ENCODE peak calls at places on chromosomes 12 and 14, in nine cellular contexts. T, K, S, J, C, Q, U, L and M are unnamed samples.

GRCh38 chr12:26252946-26253345 is 57.6 kb downstream of the SSPN start:
- DNase-seq in K (no peak), U (no peak), C (no peak), L (no peak), S (no peak), T (no peak), Q (no peak), J (no peak), M (no peak)

GRCh38 chr12:109767991-109768900 is 54.6 kb downstream of the FAM222A start:
- DNase-seq in L (no peak), K (no peak), S (no peak), T (peak; percentile 40), C (no peak), J (no peak), Q (no peak), U (no peak), M (no peak)

GRCh38 chr14:81256289-81256960 is 35.7 kb upstream of the GTF2A1 start:
- DNase-seq in C (no peak), K (no peak), L (no peak), S (no peak), J (no peak), U (no peak), T (no peak), Q (peak; percentile 6), M (no peak)

GRCh38 chr14:77068515-77069200 is 29.4 kb upstream of the CIPC start:
- DNase-seq in T (no peak), Q (no peak), S (no peak), C (no peak), J (no peak), K (no peak), L (no peak), U (no peak), M (no peak)

GRCh38 chr12:69502342-69503081 is 32.3 kb downstream of the FRS2 start:
- DNase-seq in U (no peak), S (no peak), C (no peak), K (no peak), J (peak; percentile 34), T (no peak), L (no peak), Q (no peak), M (no peak)

GRCh38 chr14:76644875-76645518 is 116.3 kb upstream of the VASH1 start:
- DNase-seq in Q (peak; percentile 4), S (peak; percentile 41), U (peak; percentile 17), L (no peak), J (peak; percentile 14), T (no peak), K (peak; percentile 63), C (peak; percentile 59), M (peak; percentile 61)

GRCh38 chr12:6915023-6915788 is 826 bp downstream of the ENO2 start:
- DNase-seq in Q (no peak), J (no peak), T (peak; percentile 49), K (no peak), S (no peak), C (no peak), L (no peak), U (no peak), M (peak; percentile 72)

GRCh38 chr12:52044284-52044983 is 6.8 kb upstream of the NR4A1 start:
- DNase-seq in C (no peak), S (peak; percentile 92), J (peak; percentile 94), U (no peak), T (peak; percentile 73), K (no peak), L (peak; percentile 95), Q (no peak), M (no peak)

GRCh38 chr12:72075891-72076557 is 137.4 kb downstream of the TPH2 start:
- DNase-seq in T (no peak), L (no peak), K (no peak), C (no peak), S (no peak), J (no peak), U (no peak), Q (no peak), M (no peak)

GRCh38 chr12:104823985-104824441 is 134.1 kb downstream of the SLC41A2 start:
- DNase-seq in K (no peak), Q (peak; percentile 26), L (peak; percentile 19), S (no peak), C (no peak), U (no peak), J (no peak), T (peak; percentile 70), M (no peak)

GRCh38 chr12:122610911-122611310 is 83.9 kb downstream of the KNTC1 start:
- DNase-seq in K (no peak), Q (no peak), J (peak; percentile 41), U (no peak), C (no peak), T (no peak), S (no peak), L (no peak), M (no peak)

GRCh38 chr14:79442776-79443175 is 768.5 kb downstream of the DIO2 start:
- DNase-seq in J (no peak), T (no peak), S (no peak), Q (no peak), K (no peak), U (no peak), C (no peak), L (no peak), M (no peak)

GRCh38 chr14:104689620-104690265 is 325 bp downstream of the INF2 start:
- DNase-seq in U (no peak), Q (no peak), L (no peak), J (peak; percentile 25), C (no peak), S (no peak), K (no peak), T (no peak), M (no peak)

GRCh38 chr14:50677527-50678063 is 9.5 kb upstream of the SAV1 start:
- DNase-seq in L (no peak), T (no peak), Q (peak; percentile 33), J (peak; percentile 53), C (peak; percentile 56), S (no peak), K (no peak), U (no peak), M (peak; percentile 40)

GRCh38 chr14:22549981-22550670 is 38.9 kb downstream of the DAD1 start:
- DNase-seq in C (no peak), T (no peak), J (no peak), Q (no peak), K (no peak), L (no peak), S (no peak), U (peak; percentile 43), M (peak; percentile 60)

GRCh38 chr12:118981285-118982201 is at the start of gene SRRM4:
- DNase-seq in L (no peak), S (peak; percentile 36), U (peak; percentile 73), K (peak; percentile 83), J (no peak), C (no peak), Q (no peak), T (peak; percentile 40), M (peak; percentile 42)

GRCh38 chr14:21072102-21072501 is 2.0 kb downstream of the ARHGEF40 start:
- DNase-seq in Q (peak; percentile 87), U (no peak), J (peak; percentile 96), L (no peak), S (peak; percentile 55), C (no peak), T (no peak), K (no peak), M (peak; percentile 32)

GRCh38 chr12:65968359-65968758 is 144.1 kb downstream of the HMGA2 start:
- DNase-seq in U (no peak), L (no peak), J (peak; percentile 53), T (no peak), S (no peak), Q (no peak), C (no peak), K (no peak), M (no peak)

GRCh38 chr12:120909633-120910318 is 5.6 kb upstream of the SPPL3 start:
- DNase-seq in S (no peak), Q (no peak), L (no peak), U (no peak), C (no peak), T (no peak), K (no peak), J (no peak), M (peak; percentile 50)

GRCh38 chr14:56207626-56208297 is 89.6 kb downstream of the PELI2 start:
- DNase-seq in Q (no peak), T (no peak), S (no peak), K (no peak), U (no peak), L (no peak), C (no peak), J (no peak), M (no peak)
- TF ChIP-seq CTCF in Q (no peak), T (no peak), S (no peak), K (no peak), U (no peak), L (no peak), C (no peak), J (no peak), M (no peak)

DNA sequence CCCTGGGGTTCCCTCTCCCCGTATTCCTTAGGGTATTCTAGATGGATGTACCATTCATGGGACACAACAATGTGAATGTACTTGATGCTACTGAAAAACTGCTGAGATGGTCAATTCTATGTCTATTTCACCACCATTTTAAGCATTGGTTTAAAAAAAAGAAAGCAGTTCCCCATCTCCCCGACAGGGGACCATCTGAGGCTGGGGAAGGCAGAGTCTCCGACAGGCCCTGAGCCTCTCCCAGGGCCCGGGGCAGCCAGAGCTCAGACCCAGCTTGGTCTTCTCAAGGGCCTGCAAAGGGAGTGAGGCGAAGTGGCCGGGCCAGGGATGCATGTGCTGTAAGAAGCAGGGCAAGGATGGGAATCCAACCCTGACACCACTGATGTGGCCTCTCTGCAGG is 234.2 kb downstream of the BCL11B start:
- DNase-seq in L (no peak), S (no peak), T (no peak), U (no peak), J (no peak), K (no peak), Q (peak; percentile 32), C (no peak), M (no peak)
- TF ChIP-seq CTCF in L (no peak), S (no peak), T (no peak), U (peak; percentile 20), J (peak; percentile 8), K (peak; percentile 57), Q (no peak), C (no peak), M (no peak)

DNA sequence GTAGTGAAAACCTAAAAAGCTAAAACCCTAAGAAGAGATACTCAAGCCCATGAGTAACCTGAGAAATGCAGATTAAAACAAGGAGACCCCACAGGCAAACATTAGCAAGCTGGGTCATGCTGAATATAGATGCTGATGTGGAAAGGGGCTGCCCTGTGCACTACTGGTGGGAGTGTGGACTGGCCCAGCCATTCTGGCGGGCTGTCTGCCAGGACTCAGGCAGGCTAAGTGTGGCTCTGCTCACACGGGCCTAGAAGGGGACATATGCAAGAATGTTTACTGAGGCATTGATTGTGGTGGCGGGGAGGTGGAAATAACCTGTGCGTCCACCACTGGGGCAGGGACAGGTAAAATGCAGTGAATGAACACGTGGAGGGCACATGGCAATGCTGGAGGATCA is 48.3 kb downstream of the SPTB start:
- DNase-seq in T (no peak), C (no peak), K (no peak), L (no peak), Q (no peak), U (no peak), J (no peak), S (no peak), M (no peak)
- TF ChIP-seq CTCF in T (no peak), C (no peak), K (no peak), L (no peak), Q (no peak), U (no peak), J (no peak), S (no peak), M (no peak)

DNA sequence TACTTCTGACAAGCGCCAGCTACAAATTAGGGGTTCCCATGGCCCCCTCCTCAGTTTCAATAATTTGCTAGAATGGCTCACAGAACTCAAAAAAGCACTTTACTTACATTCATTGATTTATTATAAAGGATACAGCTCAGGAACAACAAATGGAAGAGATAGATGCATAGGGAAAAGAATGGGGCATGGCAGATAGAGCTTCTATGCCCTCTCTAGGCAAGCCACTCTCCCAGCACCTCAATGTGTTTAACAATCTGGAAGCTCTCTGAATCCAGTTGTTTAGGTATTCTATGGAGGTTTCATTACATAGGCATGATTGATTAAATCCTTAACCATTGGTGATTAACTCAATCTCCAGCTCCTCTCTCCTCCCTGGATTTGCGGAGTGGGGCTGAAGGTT is 184.5 kb upstream of the DAAM1 start:
- DNase-seq in U (no peak), K (no peak), Q (no peak), C (no peak), S (no peak), T (no peak), L (no peak), J (peak; percentile 6), M (no peak)
- TF ChIP-seq CTCF in U (no peak), K (no peak), Q (no peak), C (no peak), S (no peak), T (no peak), L (no peak), J (no peak), M (no peak)